ENCODE peak calls at places on chromosomes 4 and X, in four cellular contexts. C is HCT116, Y is K562, B is HepG2. F is an unnamed sample.
A peak's percentile ranks its signal among the peaks of the same experiment; 100 is the strongest.

GRCh38 chrX:10163031-10163430 is 6.3 kb downstream of the CLCN4 start:
- DNase-seq in C (no peak), Y (no peak), B (no peak), F (no peak)

GRCh38 chr4:5823542-5824211 is 69.2 kb downstream of the CRMP1 start:
- DNase-seq in C (no peak), Y (no peak), B (no peak), F (no peak)

GRCh38 chr4:139955600-139955999 is 198.4 kb downstream of the MAML3 start:
- DNase-seq in C (no peak), Y (no peak), B (no peak), F (no peak)

GRCh38 chr4:152283806-152284470 is 252.0 kb downstream of the FBXW7 start:
- DNase-seq in C (no peak), Y (no peak), B (no peak), F (no peak)

GRCh38 chr4:16450724-16451123 is 224.5 kb upstream of the TAPT1 start:
- DNase-seq in C (no peak), Y (no peak), B (no peak), F (no peak)

GRCh38 chrX:81564851-81565250 is 362.9 kb downstream of the SH3BGRL start:
- DNase-seq in C (no peak), Y (no peak), B (no peak), F (no peak)

GRCh38 chr4:123652501-123652900 is 255.9 kb downstream of the SPRY1 start:
- DNase-seq in C (no peak), Y (no peak), B (no peak), F (no peak)

GRCh38 chrX:153765138-153766079 is 1.4 kb downstream of the PLXNB3 start:
- DNase-seq in C (no peak), Y (peak; percentile 75), B (peak; percentile 33), F (no peak)

GRCh38 chr4:131649227-131649626 is 1499.9 kb upstream of the PCDH10 start:
- DNase-seq in C (no peak), Y (no peak), B (no peak), F (no peak)

GRCh38 chr4:1987721-1988326 is 20.9 kb downstream of the NELFA start:
- DNase-seq in C (no peak), Y (no peak), B (no peak), F (no peak)

GRCh38 chr4:16759781-16760459 is 138.5 kb downstream of the LDB2 start:
- DNase-seq in C (no peak), Y (no peak), B (no peak), F (no peak)

GRCh38 chr4:139281212-139281611 is 1.2 kb upstream of the MGARP start:
- DNase-seq in C (no peak), Y (no peak), B (no peak), F (no peak)

GRCh38 chr4:7185487-7186030 is 6.8 kb upstream of the SORCS2 start:
- DNase-seq in C (no peak), Y (no peak), B (no peak), F (no peak)

GRCh38 chr4:175421506-175421905 is 390.6 kb downstream of the GPM6A start:
- DNase-seq in C (no peak), Y (no peak), B (peak; percentile 0), F (peak; percentile 30)

GRCh38 chr4:89152972-89153371 is 41.6 kb downstream of the TIGD2 start:
- DNase-seq in C (no peak), Y (no peak), B (no peak), F (no peak)
- TF ChIP-seq TCF7L2 in C (no peak), Y (no peak), B (no peak), F (no peak)

DNA sequence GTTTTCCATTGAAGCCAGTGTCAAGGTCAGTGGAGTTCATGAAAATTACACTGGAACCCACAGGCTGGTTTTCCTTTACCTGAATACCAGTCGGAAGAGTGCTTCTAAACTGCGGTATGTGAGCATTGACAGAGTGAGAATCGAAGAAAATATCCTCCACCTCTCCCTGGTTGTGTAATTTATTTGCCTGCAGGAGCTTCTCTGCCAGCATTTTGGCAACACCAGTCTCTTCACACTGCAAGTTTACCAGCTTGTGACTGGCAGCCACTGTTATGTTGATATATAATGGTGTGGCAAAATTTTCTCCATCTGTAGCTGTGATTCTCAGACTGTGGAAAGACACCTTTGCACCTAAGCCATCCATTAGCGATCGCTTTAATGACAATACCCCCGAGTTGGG is 16.1 kb downstream of the FAT1 start:
- DNase-seq in C (no peak), Y (no peak), B (no peak), F (no peak)
- TF ChIP-seq CTCF in C (no peak), Y (no peak), B (no peak), F (no peak)

GRCh38 chr4:159267023-159267939 is 164.4 kb downstream of the RAPGEF2 start:
- DNase-seq in C (no peak), Y (no peak), B (no peak), F (no peak)
- TF ChIP-seq TCF7L2 in C (no peak), Y (no peak), B (no peak), F (no peak)

GRCh38 chr4:89438102-89438831 is 130.7 kb upstream of the GPRIN3 start:
- DNase-seq in C (peak; percentile 72), Y (peak; percentile 10), B (peak; percentile 23), F (no peak)
- TF ChIP-seq CTCF in C (peak; percentile 55), Y (peak; percentile 37), B (peak; percentile 53), F (peak; percentile 57)

GRCh38 chr4:26568446-26568994 is 15.4 kb upstream of the TBC1D19 start:
- DNase-seq in C (peak; percentile 93), Y (no peak), B (no peak), F (peak; percentile 47)
- TF ChIP-seq TCF7L2 in C (peak; percentile 88), Y (no peak), B (no peak), F (peak; percentile 34)

GRCh38 chr4:93710101-93710846 is 118.3 kb upstream of the ATOH1 start:
- DNase-seq in C (peak; percentile 35), Y (no peak), B (peak; percentile 20), F (no peak)
- TF ChIP-seq CTCF in C (peak; percentile 65), Y (no peak), B (peak; percentile 61), F (no peak)

GRCh38 chr4:24719615-24720014 is 75.8 kb upstream of the SOD3 start:
- DNase-seq in C (no peak), Y (no peak), B (no peak), F (no peak)
- TF ChIP-seq TCF7L2 in C (no peak), Y (no peak), B (no peak), F (no peak)

F was measured in Panc1.